ENCODE peak calls at places on chromosomes 13 and 19, in eight cellular contexts. One of them, this sample, is unnamed.

GRCh38 chr19:13461536-13461935 is 44.7 kb downstream of the CACNA1A start:
- DNase-seq in hippocampal formation: peak
- DNase-seq in activated CD8-positive, alpha-beta memory T cell treated with anti-CD3 and anti-CD28 coated beads for 1 hour: no peak
- DNase-seq in upper lobe of right lung: no peak
- DNase-seq in T-helper 9 cell: no peak
- DNase-seq in lung: no peak
- DNase-seq in MV-4-11: no peak
- DNase-seq in T-helper 2 cell: no peak
- DNase-seq in this sample: no peak

GRCh38 chr13:76816394-76816793 is 69.8 kb downstream of the KCTD12 start:
- DNase-seq in hippocampal formation: peak
- DNase-seq in activated CD8-positive, alpha-beta memory T cell treated with anti-CD3 and anti-CD28 coated beads for 1 hour: no peak
- DNase-seq in upper lobe of right lung: no peak
- DNase-seq in T-helper 9 cell: no peak
- DNase-seq in lung: no peak
- DNase-seq in MV-4-11: no peak
- DNase-seq in T-helper 2 cell: no peak
- DNase-seq in this sample: peak

GRCh38 chr13:79548886-79549285 is 67.9 kb downstream of the NDFIP2 start:
- DNase-seq in hippocampal formation: peak
- DNase-seq in activated CD8-positive, alpha-beta memory T cell treated with anti-CD3 and anti-CD28 coated beads for 1 hour: no peak
- DNase-seq in upper lobe of right lung: no peak
- DNase-seq in T-helper 9 cell: no peak
- DNase-seq in lung: no peak
- DNase-seq in MV-4-11: no peak
- DNase-seq in T-helper 2 cell: no peak
- DNase-seq in this sample: no peak

GRCh38 chr19:869245-870177 is 10.0 kb downstream of the CFD start:
- DNase-seq in hippocampal formation: no peak
- DNase-seq in activated CD8-positive, alpha-beta memory T cell treated with anti-CD3 and anti-CD28 coated beads for 1 hour: no peak
- DNase-seq in upper lobe of right lung: no peak
- DNase-seq in T-helper 9 cell: no peak
- DNase-seq in lung: no peak
- DNase-seq in MV-4-11: peak
- DNase-seq in T-helper 2 cell: no peak
- DNase-seq in this sample: no peak

GRCh38 chr13:93450226-93450625 is 223.6 kb downstream of the GPC6 start:
- DNase-seq in hippocampal formation: no peak
- DNase-seq in activated CD8-positive, alpha-beta memory T cell treated with anti-CD3 and anti-CD28 coated beads for 1 hour: no peak
- DNase-seq in upper lobe of right lung: no peak
- DNase-seq in T-helper 9 cell: no peak
- DNase-seq in lung: no peak
- DNase-seq in MV-4-11: no peak
- DNase-seq in T-helper 2 cell: no peak
- DNase-seq in this sample: no peak

GRCh38 chr19:15452111-15453047 is 2.6 kb upstream of the WIZ start:
- DNase-seq in hippocampal formation: no peak
- DNase-seq in activated CD8-positive, alpha-beta memory T cell treated with anti-CD3 and anti-CD28 coated beads for 1 hour: no peak
- DNase-seq in upper lobe of right lung: peak
- DNase-seq in T-helper 9 cell: peak
- DNase-seq in lung: peak
- DNase-seq in MV-4-11: no peak
- DNase-seq in T-helper 2 cell: no peak
- DNase-seq in this sample: no peak

GRCh38 chr13:77928909-77929308 is 10.3 kb upstream of the EDNRB start:
- DNase-seq in hippocampal formation: no peak
- DNase-seq in activated CD8-positive, alpha-beta memory T cell treated with anti-CD3 and anti-CD28 coated beads for 1 hour: no peak
- DNase-seq in upper lobe of right lung: no peak
- DNase-seq in T-helper 9 cell: no peak
- DNase-seq in lung: no peak
- DNase-seq in MV-4-11: peak
- DNase-seq in T-helper 2 cell: no peak
- DNase-seq in this sample: no peak

GRCh38 chr13:39217471-39217870 is 179.2 kb downstream of the NHLRC3 start:
- DNase-seq in hippocampal formation: peak
- DNase-seq in activated CD8-positive, alpha-beta memory T cell treated with anti-CD3 and anti-CD28 coated beads for 1 hour: no peak
- DNase-seq in upper lobe of right lung: no peak
- DNase-seq in T-helper 9 cell: no peak
- DNase-seq in lung: no peak
- DNase-seq in MV-4-11: no peak
- DNase-seq in T-helper 2 cell: no peak
- DNase-seq in this sample: no peak

GRCh38 chr13:113209880-113210421 is 538 bp downstream of the CUL4A start:
- DNase-seq in hippocampal formation: no peak
- DNase-seq in activated CD8-positive, alpha-beta memory T cell treated with anti-CD3 and anti-CD28 coated beads for 1 hour: peak
- DNase-seq in upper lobe of right lung: peak
- DNase-seq in T-helper 9 cell: peak
- DNase-seq in lung: peak
- DNase-seq in MV-4-11: peak
- DNase-seq in T-helper 2 cell: peak
- DNase-seq in this sample: no peak

GRCh38 chr19:40921005-40921897 is 39.2 kb upstream of the CYP2A7 start:
- DNase-seq in hippocampal formation: no peak
- DNase-seq in activated CD8-positive, alpha-beta memory T cell treated with anti-CD3 and anti-CD28 coated beads for 1 hour: no peak
- DNase-seq in upper lobe of right lung: peak
- DNase-seq in T-helper 9 cell: no peak
- DNase-seq in lung: peak
- DNase-seq in MV-4-11: no peak
- DNase-seq in T-helper 2 cell: no peak
- DNase-seq in this sample: peak

GRCh38 chr13:93226065-93226622 is 463 bp upstream of the GPC6 start:
- DNase-seq in hippocampal formation: no peak
- DNase-seq in activated CD8-positive, alpha-beta memory T cell treated with anti-CD3 and anti-CD28 coated beads for 1 hour: no peak
- DNase-seq in upper lobe of right lung: no peak
- DNase-seq in T-helper 9 cell: no peak
- DNase-seq in lung: no peak
- DNase-seq in MV-4-11: no peak
- DNase-seq in T-helper 2 cell: no peak
- DNase-seq in this sample: no peak

GRCh38 chr19:34336781-34337271 is 28.2 kb upstream of the GPI start:
- DNase-seq in hippocampal formation: no peak
- DNase-seq in activated CD8-positive, alpha-beta memory T cell treated with anti-CD3 and anti-CD28 coated beads for 1 hour: peak
- DNase-seq in upper lobe of right lung: no peak
- DNase-seq in T-helper 9 cell: peak
- DNase-seq in lung: no peak
- DNase-seq in MV-4-11: peak
- DNase-seq in T-helper 2 cell: no peak
- DNase-seq in this sample: peak

GRCh38 chr13:74825170-74825948 is 656.6 kb downstream of the TBC1D4 start:
- DNase-seq in hippocampal formation: no peak
- DNase-seq in activated CD8-positive, alpha-beta memory T cell treated with anti-CD3 and anti-CD28 coated beads for 1 hour: no peak
- DNase-seq in upper lobe of right lung: no peak
- DNase-seq in T-helper 9 cell: no peak
- DNase-seq in lung: no peak
- DNase-seq in MV-4-11: peak
- DNase-seq in T-helper 2 cell: no peak
- DNase-seq in this sample: no peak

GRCh38 chr13:52414963-52415362 is 9.0 kb upstream of the THSD1 start:
- DNase-seq in hippocampal formation: no peak
- DNase-seq in activated CD8-positive, alpha-beta memory T cell treated with anti-CD3 and anti-CD28 coated beads for 1 hour: no peak
- DNase-seq in upper lobe of right lung: no peak
- DNase-seq in T-helper 9 cell: no peak
- DNase-seq in lung: no peak
- DNase-seq in MV-4-11: no peak
- DNase-seq in T-helper 2 cell: no peak
- DNase-seq in this sample: no peak

GRCh38 chr19:46916971-46917370 is 56.2 kb downstream of the ARHGAP35 start:
- DNase-seq in hippocampal formation: no peak
- DNase-seq in activated CD8-positive, alpha-beta memory T cell treated with anti-CD3 and anti-CD28 coated beads for 1 hour: no peak
- DNase-seq in upper lobe of right lung: no peak
- DNase-seq in T-helper 9 cell: no peak
- DNase-seq in lung: no peak
- DNase-seq in MV-4-11: no peak
- DNase-seq in T-helper 2 cell: no peak
- DNase-seq in this sample: no peak

GRCh38 chr13:38783992-38784875 is 97.4 kb downstream of the FREM2 start:
- DNase-seq in hippocampal formation: no peak
- DNase-seq in activated CD8-positive, alpha-beta memory T cell treated with anti-CD3 and anti-CD28 coated beads for 1 hour: no peak
- DNase-seq in upper lobe of right lung: no peak
- DNase-seq in T-helper 9 cell: no peak
- DNase-seq in lung: peak
- DNase-seq in MV-4-11: no peak
- DNase-seq in T-helper 2 cell: no peak
- DNase-seq in this sample: no peak

GRCh38 chr13:110525328-110526319 is 35.9 kb downstream of the RAB20 start:
- DNase-seq in hippocampal formation: no peak
- DNase-seq in activated CD8-positive, alpha-beta memory T cell treated with anti-CD3 and anti-CD28 coated beads for 1 hour: no peak
- DNase-seq in upper lobe of right lung: peak
- DNase-seq in T-helper 9 cell: no peak
- DNase-seq in lung: no peak
- DNase-seq in MV-4-11: no peak
- DNase-seq in T-helper 2 cell: no peak
- DNase-seq in this sample: peak

GRCh38 chr19:2503521-2504109 is 27.7 kb downstream of the GADD45B start:
- DNase-seq in hippocampal formation: no peak
- DNase-seq in activated CD8-positive, alpha-beta memory T cell treated with anti-CD3 and anti-CD28 coated beads for 1 hour: peak
- DNase-seq in upper lobe of right lung: no peak
- DNase-seq in T-helper 9 cell: peak
- DNase-seq in lung: no peak
- DNase-seq in MV-4-11: peak
- DNase-seq in T-helper 2 cell: no peak
- DNase-seq in this sample: no peak

GRCh38 chr13:79281335-79281734 is 124.7 kb downstream of the RBM26 start:
- DNase-seq in hippocampal formation: no peak
- DNase-seq in activated CD8-positive, alpha-beta memory T cell treated with anti-CD3 and anti-CD28 coated beads for 1 hour: no peak
- DNase-seq in upper lobe of right lung: no peak
- DNase-seq in T-helper 9 cell: no peak
- DNase-seq in lung: no peak
- DNase-seq in MV-4-11: no peak
- DNase-seq in T-helper 2 cell: no peak
- DNase-seq in this sample: no peak

GRCh38 chr19:19558636-19559035 is 20.6 kb downstream of the CILP2 start:
- DNase-seq in hippocampal formation: no peak
- DNase-seq in activated CD8-positive, alpha-beta memory T cell treated with anti-CD3 and anti-CD28 coated beads for 1 hour: no peak
- DNase-seq in upper lobe of right lung: no peak
- DNase-seq in T-helper 9 cell: no peak
- DNase-seq in lung: no peak
- DNase-seq in MV-4-11: no peak
- DNase-seq in T-helper 2 cell: no peak
- DNase-seq in this sample: no peak

GRCh38 chr13:49395416-49396277 is 48.2 kb downstream of the CAB39L start:
- DNase-seq in hippocampal formation: no peak
- DNase-seq in activated CD8-positive, alpha-beta memory T cell treated with anti-CD3 and anti-CD28 coated beads for 1 hour: no peak
- DNase-seq in upper lobe of right lung: no peak
- DNase-seq in T-helper 9 cell: no peak
- DNase-seq in lung: no peak
- DNase-seq in MV-4-11: no peak
- DNase-seq in T-helper 2 cell: no peak
- DNase-seq in this sample: no peak

GRCh38 chr13:71240906-71241305 is 626.1 kb downstream of the DACH1 start:
- DNase-seq in hippocampal formation: no peak
- DNase-seq in activated CD8-positive, alpha-beta memory T cell treated with anti-CD3 and anti-CD28 coated beads for 1 hour: no peak
- DNase-seq in upper lobe of right lung: no peak
- DNase-seq in T-helper 9 cell: no peak
- DNase-seq in lung: no peak
- DNase-seq in MV-4-11: no peak
- DNase-seq in T-helper 2 cell: no peak
- DNase-seq in this sample: no peak

GRCh38 chr13:75437582-75438318 is 44.2 kb downstream of the TBC1D4 start:
- DNase-seq in hippocampal formation: peak
- DNase-seq in activated CD8-positive, alpha-beta memory T cell treated with anti-CD3 and anti-CD28 coated beads for 1 hour: no peak
- DNase-seq in upper lobe of right lung: no peak
- DNase-seq in T-helper 9 cell: no peak
- DNase-seq in lung: no peak
- DNase-seq in MV-4-11: peak
- DNase-seq in T-helper 2 cell: no peak
- DNase-seq in this sample: no peak

GRCh38 chr13:51417716-51418115 is 35.1 kb downstream of the INTS6 start:
- DNase-seq in hippocampal formation: no peak
- DNase-seq in activated CD8-positive, alpha-beta memory T cell treated with anti-CD3 and anti-CD28 coated beads for 1 hour: no peak
- DNase-seq in upper lobe of right lung: no peak
- DNase-seq in T-helper 9 cell: no peak
- DNase-seq in lung: no peak
- DNase-seq in MV-4-11: no peak
- DNase-seq in T-helper 2 cell: no peak
- DNase-seq in this sample: no peak

GRCh38 chr13:90253806-90254205 is 1093.7 kb upstream of the MIR17HG start:
- DNase-seq in hippocampal formation: no peak
- DNase-seq in activated CD8-positive, alpha-beta memory T cell treated with anti-CD3 and anti-CD28 coated beads for 1 hour: no peak
- DNase-seq in upper lobe of right lung: no peak
- DNase-seq in T-helper 9 cell: no peak
- DNase-seq in lung: no peak
- DNase-seq in MV-4-11: no peak
- DNase-seq in T-helper 2 cell: no peak
- DNase-seq in this sample: no peak

GRCh38 chr13:40407567-40407966 is 258.9 kb downstream of the FOXO1 start:
- DNase-seq in hippocampal formation: no peak
- DNase-seq in activated CD8-positive, alpha-beta memory T cell treated with anti-CD3 and anti-CD28 coated beads for 1 hour: no peak
- DNase-seq in upper lobe of right lung: no peak
- DNase-seq in T-helper 9 cell: no peak
- DNase-seq in lung: no peak
- DNase-seq in MV-4-11: no peak
- DNase-seq in T-helper 2 cell: no peak
- DNase-seq in this sample: no peak

GRCh38 chr19:50515168-50515561 is 1.5 kb upstream of the ASPDH start:
- DNase-seq in hippocampal formation: no peak
- DNase-seq in activated CD8-positive, alpha-beta memory T cell treated with anti-CD3 and anti-CD28 coated beads for 1 hour: no peak
- DNase-seq in upper lobe of right lung: no peak
- DNase-seq in T-helper 9 cell: no peak
- DNase-seq in lung: no peak
- DNase-seq in MV-4-11: no peak
- DNase-seq in T-helper 2 cell: no peak
- DNase-seq in this sample: no peak

GRCh38 chr19:41323430-41324125 is 13.6 kb downstream of the CCDC97 start:
- DNase-seq in hippocampal formation: no peak
- DNase-seq in activated CD8-positive, alpha-beta memory T cell treated with anti-CD3 and anti-CD28 coated beads for 1 hour: no peak
- DNase-seq in upper lobe of right lung: no peak
- DNase-seq in T-helper 9 cell: no peak
- DNase-seq in lung: no peak
- DNase-seq in MV-4-11: peak
- DNase-seq in T-helper 2 cell: no peak
- DNase-seq in this sample: no peak

GRCh38 chr13:19587635-19588300 is 26.4 kb upstream of the TPTE2 start:
- DNase-seq in hippocampal formation: peak
- DNase-seq in activated CD8-positive, alpha-beta memory T cell treated with anti-CD3 and anti-CD28 coated beads for 1 hour: no peak
- DNase-seq in upper lobe of right lung: no peak
- DNase-seq in T-helper 9 cell: no peak
- DNase-seq in lung: no peak
- DNase-seq in MV-4-11: peak
- DNase-seq in T-helper 2 cell: no peak
- DNase-seq in this sample: peak

GRCh38 chr19:49447485-49448431 is 3.9 kb downstream of the PIH1D1 start:
- DNase-seq in hippocampal formation: no peak
- DNase-seq in activated CD8-positive, alpha-beta memory T cell treated with anti-CD3 and anti-CD28 coated beads for 1 hour: no peak
- DNase-seq in upper lobe of right lung: no peak
- DNase-seq in T-helper 9 cell: no peak
- DNase-seq in lung: no peak
- DNase-seq in MV-4-11: no peak
- DNase-seq in T-helper 2 cell: no peak
- DNase-seq in this sample: no peak

GRCh38 chr19:18109731-18110671 is 12.4 kb downstream of the MAST3 start:
- DNase-seq in hippocampal formation: no peak
- DNase-seq in activated CD8-positive, alpha-beta memory T cell treated with anti-CD3 and anti-CD28 coated beads for 1 hour: peak
- DNase-seq in upper lobe of right lung: peak
- DNase-seq in T-helper 9 cell: peak
- DNase-seq in lung: peak
- DNase-seq in MV-4-11: peak
- DNase-seq in T-helper 2 cell: no peak
- DNase-seq in this sample: peak

GRCh38 chr13:108463365-108463764 is 166.0 kb upstream of the MYO16 start:
- DNase-seq in hippocampal formation: no peak
- DNase-seq in activated CD8-positive, alpha-beta memory T cell treated with anti-CD3 and anti-CD28 coated beads for 1 hour: no peak
- DNase-seq in upper lobe of right lung: no peak
- DNase-seq in T-helper 9 cell: no peak
- DNase-seq in lung: no peak
- DNase-seq in MV-4-11: no peak
- DNase-seq in T-helper 2 cell: no peak
- DNase-seq in this sample: no peak

This sample was measured in NCI-H510A treated with DMSO at 0.1 percent for 48 hours.